ENCODE peak calls at places on chromosomes 5 and 9, in four cellular contexts. F is ACHN; L is T follicular helper cell; A is stimulated activated CD4-positive, alpha-beta T cell treated with anti-CD3 and anti-CD28 coated beads, Interleukin-12 subunit alpha, Interleukin-12 subunit beta, amount 100 ng/mL, for 4 hours. N is an unnamed sample.

GRCh38 chr5:152686931-152687330 is 281.9 kb upstream of the NMUR2 start:
- DNase-seq in L (no peak), F (no peak), A (no peak), N (no peak)

GRCh38 chr5:14035859-14036440 is 91.5 kb upstream of the DNAH5 start:
- DNase-seq in A (no peak), F (peak; percentile 98), L (no peak), N (peak; percentile 71)

GRCh38 chr5:138186002-138186447 is 7.1 kb downstream of the KIF20A start:
- DNase-seq in F (no peak), L (no peak), A (no peak), N (no peak)

GRCh38 chr9:31119882-31120481 is 1264.5 kb upstream of the ACO1 start:
- DNase-seq in L (peak; percentile 15), A (peak; percentile 12), F (peak; percentile 51), N (peak; percentile 72)

GRCh38 chr5:173789031-173789920 is 98.9 kb upstream of the CPEB4 start:
- DNase-seq in A (no peak), F (no peak), L (no peak), N (no peak)

GRCh38 chr9:69877852-69878507 is 57.4 kb downstream of the CFAP95 start:
- DNase-seq in L (no peak), A (no peak), F (peak; percentile 45), N (peak; percentile 81)

GRCh38 chr9:98168952-98169488 is 23.4 kb downstream of the CORO2A start:
- DNase-seq in A (peak; percentile 11), L (no peak), F (no peak), N (peak; percentile 86)

GRCh38 chr5:53994148-53994547 is 316.2 kb downstream of the ARL15 start:
- DNase-seq in F (no peak), L (no peak), A (no peak), N (no peak)

GRCh38 chr5:132506094-132506692 is 15.6 kb upstream of the IRF1 start:
- DNase-seq in A (no peak), F (peak; percentile 65), L (no peak), N (peak; percentile 66)

GRCh38 chr5:149962040-149962439 is 1.5 kb downstream of the SLC26A2 start:
- DNase-seq in L (no peak), F (peak; percentile 71), A (no peak), N (peak; percentile 35)

GRCh38 chr9:127036437-127036836 is 86.0 kb downstream of the ANGPTL2 start:
- DNase-seq in F (no peak), A (no peak), L (no peak), N (no peak)

GRCh38 chr5:160297004-160297403 is 15.4 kb downstream of the CCNJL start:
- DNase-seq in A (no peak), L (no peak), F (no peak), N (no peak)

GRCh38 chr5:146426853-146427618 is 20.1 kb upstream of the TCERG1 start:
- DNase-seq in A (no peak), F (peak; percentile 54), L (no peak), N (peak; percentile 49)

GRCh38 chr9:71506821-71507220 is 261.5 kb downstream of the CEMIP2 start:
- DNase-seq in F (peak; percentile 83), A (no peak), L (no peak), N (peak; percentile 52)

GRCh38 chr5:12292610-12293204 is 388.5 kb upstream of the CTNND2 start:
- DNase-seq in A (no peak), F (peak; percentile 39), L (no peak), N (peak; percentile 75)

GRCh38 chr5:177495243-177496060 is 2.0 kb downstream of the PDLIM7 start:
- DNase-seq in F (peak; percentile 67), L (no peak), A (no peak), N (no peak)

GRCh38 chr9:131423171-131423581 is 29.3 kb downstream of the PRRC2B start:
- DNase-seq in F (peak; percentile 92), A (no peak), L (no peak), N (peak; percentile 60)

GRCh38 chr9:11142965-11143738 is 530.4 kb upstream of the PTPRD start:
- DNase-seq in A (no peak), F (no peak), L (no peak), N (no peak)

GRCh38 chr5:137141779-137142178 is 357.3 kb downstream of the SPOCK1 start:
- DNase-seq in F (no peak), L (no peak), A (no peak), N (no peak)

GRCh38 chr5:140182803-140183367 is 7.9 kb downstream of the CYSTM1 start:
- DNase-seq in A (no peak), L (no peak), F (peak; percentile 53), N (peak; percentile 64)

GRCh38 chr9:135907006-135907434 is 326 bp downstream of the CAMSAP1 start:
- DNase-seq in A (no peak), L (no peak), F (peak; percentile 38), N (peak; percentile 17)

GRCh38 chr9:114119242-114120191 is 20.4 kb upstream of the KIF12 start:
- DNase-seq in A (no peak), L (no peak), F (no peak), N (peak; percentile 38)